ENCODE peak calls at places on chromosomes 13 and 19, in ten cellular contexts. One of them, this sample, is unnamed.

GRCh38 chr19:31592456-31592855 is 243.2 kb upstream of the TSHZ3 start:
- DNase-seq in sigmoid colon: no peak
- DNase-seq in suprapubic skin: no peak
- DNase-seq in K562: no peak
- DNase-seq in stomach: no peak
- DNase-seq in transverse colon: no peak
- DNase-seq in SK-N-SH: no peak
- DNase-seq in esophagus muscularis mucosa: no peak
- DNase-seq in H1: no peak
- DNase-seq in GM12878: no peak
- DNase-seq in this sample: no peak

GRCh38 chr13:25971499-25972145 is 80.2 kb downstream of the SHISA2 start:
- DNase-seq in sigmoid colon: no peak
- DNase-seq in suprapubic skin: no peak
- DNase-seq in transverse colon: no peak
- DNase-seq in H1: no peak
- DNase-seq in GM12878: no peak
- DNase-seq in K562: no peak
- DNase-seq in esophagus muscularis mucosa: peak
- DNase-seq in stomach: no peak
- DNase-seq in SK-N-SH: no peak
- DNase-seq in this sample: no peak

GRCh38 chr19:5006821-5007220 is 37.9 kb downstream of the KDM4B start:
- DNase-seq in K562: no peak
- DNase-seq in transverse colon: no peak
- DNase-seq in stomach: no peak
- DNase-seq in esophagus muscularis mucosa: no peak
- DNase-seq in SK-N-SH: no peak
- DNase-seq in suprapubic skin: no peak
- DNase-seq in H1: no peak
- DNase-seq in GM12878: no peak
- DNase-seq in sigmoid colon: no peak
- DNase-seq in this sample: no peak

GRCh38 chr19:4366666-4367335 is 23.4 kb downstream of the MPND start:
- DNase-seq in GM12878: no peak
- DNase-seq in H1: peak
- DNase-seq in SK-N-SH: no peak
- DNase-seq in stomach: no peak
- DNase-seq in suprapubic skin: no peak
- DNase-seq in sigmoid colon: no peak
- DNase-seq in K562: no peak
- DNase-seq in transverse colon: no peak
- DNase-seq in esophagus muscularis mucosa: no peak
- DNase-seq in this sample: no peak

GRCh38 chr13:36362914-36363313 is 16.7 kb upstream of the SPART start:
- DNase-seq in transverse colon: no peak
- DNase-seq in K562: no peak
- DNase-seq in stomach: no peak
- DNase-seq in SK-N-SH: no peak
- DNase-seq in H1: no peak
- DNase-seq in GM12878: peak
- DNase-seq in suprapubic skin: no peak
- DNase-seq in sigmoid colon: no peak
- DNase-seq in esophagus muscularis mucosa: no peak
- DNase-seq in this sample: no peak

GRCh38 chr19:16233081-16233776 is 35.5 kb downstream of the AP1M1 start:
- DNase-seq in GM12878: no peak
- DNase-seq in transverse colon: no peak
- DNase-seq in suprapubic skin: no peak
- DNase-seq in K562: no peak
- DNase-seq in stomach: no peak
- DNase-seq in sigmoid colon: no peak
- DNase-seq in H1: no peak
- DNase-seq in SK-N-SH: peak
- DNase-seq in esophagus muscularis mucosa: no peak
- DNase-seq in this sample: no peak

GRCh38 chr13:111877906-111878305 is 189.0 kb upstream of the SOX1 start:
- DNase-seq in GM12878: no peak
- DNase-seq in SK-N-SH: no peak
- DNase-seq in sigmoid colon: no peak
- DNase-seq in stomach: no peak
- DNase-seq in K562: no peak
- DNase-seq in transverse colon: no peak
- DNase-seq in H1: no peak
- DNase-seq in esophagus muscularis mucosa: peak
- DNase-seq in suprapubic skin: no peak
- DNase-seq in this sample: no peak

GRCh38 chr13:100347941-100348340 is 240.6 kb downstream of the GGACT start:
- DNase-seq in H1: no peak
- DNase-seq in GM12878: no peak
- DNase-seq in K562: no peak
- DNase-seq in suprapubic skin: no peak
- DNase-seq in transverse colon: no peak
- DNase-seq in esophagus muscularis mucosa: no peak
- DNase-seq in stomach: no peak
- DNase-seq in SK-N-SH: no peak
- DNase-seq in sigmoid colon: no peak
- DNase-seq in this sample: no peak

GRCh38 chr13:27524981-27525975 is 74.9 kb upstream of the MTIF3 start:
- DNase-seq in K562: no peak
- DNase-seq in suprapubic skin: no peak
- DNase-seq in SK-N-SH: no peak
- DNase-seq in H1: no peak
- DNase-seq in sigmoid colon: no peak
- DNase-seq in transverse colon: no peak
- DNase-seq in stomach: no peak
- DNase-seq in GM12878: no peak
- DNase-seq in esophagus muscularis mucosa: peak
- DNase-seq in this sample: no peak

DNA sequence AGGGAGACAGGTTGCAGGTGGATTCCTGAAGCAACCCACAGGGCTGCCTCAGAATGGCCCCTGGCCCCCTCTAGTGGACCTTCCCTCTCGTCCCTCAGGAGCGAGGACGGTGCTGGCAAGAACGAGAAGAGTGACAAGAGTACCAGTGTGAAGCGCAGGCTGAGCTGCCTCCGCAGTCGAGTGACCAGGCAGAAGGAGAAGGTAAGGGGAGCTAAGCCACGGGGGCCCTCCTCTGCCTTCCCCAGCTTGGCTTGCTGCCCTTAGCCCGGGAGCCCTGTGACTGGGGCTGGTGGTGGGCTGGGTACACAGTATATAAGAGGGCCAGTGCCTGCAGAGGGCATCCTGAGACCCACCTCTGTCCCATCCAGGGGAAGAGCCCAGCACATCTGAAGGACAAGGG is 34.0 kb downstream of the ARHGEF18 start:
- DNase-seq in SK-N-SH: no peak
- DNase-seq in transverse colon: no peak
- DNase-seq in stomach: no peak
- DNase-seq in esophagus muscularis mucosa: no peak
- DNase-seq in K562: no peak
- DNase-seq in suprapubic skin: no peak
- DNase-seq in H1: peak
- DNase-seq in GM12878: no peak
- DNase-seq in sigmoid colon: no peak
- DNase-seq in this sample: no peak
- TF ChIP-seq EP300 in SK-N-SH: no peak
- TF ChIP-seq EP300 in transverse colon: no peak
- TF ChIP-seq EP300 in stomach: no peak
- TF ChIP-seq EP300 in esophagus muscularis mucosa: no peak
- TF ChIP-seq EP300 in K562: no peak
- TF ChIP-seq EP300 in suprapubic skin: no peak
- TF ChIP-seq EP300 in H1: no peak
- TF ChIP-seq EP300 in GM12878: no peak
- TF ChIP-seq EP300 in sigmoid colon: no peak
- TF ChIP-seq EP300 in this sample: no peak

GRCh38 chr13:113916330-113916815 is 52.5 kb upstream of the GAS6 start:
- DNase-seq in suprapubic skin: peak
- DNase-seq in esophagus muscularis mucosa: peak
- DNase-seq in SK-N-SH: no peak
- DNase-seq in K562: no peak
- DNase-seq in stomach: no peak
- DNase-seq in GM12878: no peak
- DNase-seq in sigmoid colon: no peak
- DNase-seq in H1: no peak
- DNase-seq in transverse colon: no peak
- DNase-seq in this sample: no peak
- TF ChIP-seq POLR2AphosphoS5 in suprapubic skin: peak
- TF ChIP-seq POLR2AphosphoS5 in esophagus muscularis mucosa: peak
- TF ChIP-seq POLR2AphosphoS5 in SK-N-SH: no peak
- TF ChIP-seq POLR2AphosphoS5 in K562: no peak
- TF ChIP-seq POLR2AphosphoS5 in stomach: no peak
- TF ChIP-seq POLR2AphosphoS5 in GM12878: no peak
- TF ChIP-seq POLR2AphosphoS5 in sigmoid colon: peak
- TF ChIP-seq POLR2AphosphoS5 in H1: no peak
- TF ChIP-seq POLR2AphosphoS5 in transverse colon: no peak
- TF ChIP-seq POLR2AphosphoS5 in this sample: peak

DNA sequence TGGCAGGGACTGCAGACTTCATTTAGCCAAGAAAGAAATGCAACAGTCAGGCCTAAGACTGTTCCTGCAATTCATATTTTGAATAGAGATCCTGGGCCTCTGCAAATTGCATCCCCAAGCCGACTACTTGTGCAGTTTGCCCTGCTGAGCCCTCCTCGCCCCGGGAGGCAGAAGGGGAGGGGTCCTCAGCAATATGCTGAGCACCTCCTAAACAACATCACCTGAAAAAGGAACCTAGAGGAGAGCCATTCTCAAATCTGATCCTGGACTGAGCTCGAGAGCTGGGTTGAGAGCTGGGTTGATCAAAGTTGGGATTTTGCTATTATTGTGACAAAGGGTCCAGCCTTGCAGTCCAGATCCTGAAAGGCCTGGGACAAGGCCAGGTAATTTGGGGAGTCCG is 129.8 kb downstream of the STK24 start:
- DNase-seq in K562: no peak
- DNase-seq in esophagus muscularis mucosa: no peak
- DNase-seq in H1: no peak
- DNase-seq in sigmoid colon: no peak
- DNase-seq in transverse colon: no peak
- DNase-seq in GM12878: no peak
- DNase-seq in SK-N-SH: no peak
- DNase-seq in suprapubic skin: no peak
- DNase-seq in stomach: no peak
- DNase-seq in this sample: no peak
- TF ChIP-seq EP300 in K562: no peak
- TF ChIP-seq EP300 in esophagus muscularis mucosa: no peak
- TF ChIP-seq EP300 in H1: no peak
- TF ChIP-seq EP300 in sigmoid colon: no peak
- TF ChIP-seq EP300 in transverse colon: no peak
- TF ChIP-seq EP300 in GM12878: no peak
- TF ChIP-seq EP300 in SK-N-SH: no peak
- TF ChIP-seq EP300 in suprapubic skin: no peak
- TF ChIP-seq EP300 in stomach: no peak
- TF ChIP-seq EP300 in this sample: no peak

GRCh38 chr13:47146991-47147783 is 250.3 kb upstream of the HTR2A start:
- DNase-seq in suprapubic skin: no peak
- DNase-seq in GM12878: peak
- DNase-seq in SK-N-SH: no peak
- DNase-seq in sigmoid colon: no peak
- DNase-seq in esophagus muscularis mucosa: no peak
- DNase-seq in K562: no peak
- DNase-seq in stomach: no peak
- DNase-seq in transverse colon: no peak
- DNase-seq in H1: no peak
- DNase-seq in this sample: no peak
- TF ChIP-seq POLR2AphosphoS5 in suprapubic skin: no peak
- TF ChIP-seq POLR2AphosphoS5 in GM12878: no peak
- TF ChIP-seq POLR2AphosphoS5 in SK-N-SH: no peak
- TF ChIP-seq POLR2AphosphoS5 in sigmoid colon: no peak
- TF ChIP-seq POLR2AphosphoS5 in esophagus muscularis mucosa: no peak
- TF ChIP-seq POLR2AphosphoS5 in K562: no peak
- TF ChIP-seq POLR2AphosphoS5 in stomach: no peak
- TF ChIP-seq POLR2AphosphoS5 in transverse colon: no peak
- TF ChIP-seq POLR2AphosphoS5 in H1: no peak
- TF ChIP-seq POLR2AphosphoS5 in this sample: no peak

DNA sequence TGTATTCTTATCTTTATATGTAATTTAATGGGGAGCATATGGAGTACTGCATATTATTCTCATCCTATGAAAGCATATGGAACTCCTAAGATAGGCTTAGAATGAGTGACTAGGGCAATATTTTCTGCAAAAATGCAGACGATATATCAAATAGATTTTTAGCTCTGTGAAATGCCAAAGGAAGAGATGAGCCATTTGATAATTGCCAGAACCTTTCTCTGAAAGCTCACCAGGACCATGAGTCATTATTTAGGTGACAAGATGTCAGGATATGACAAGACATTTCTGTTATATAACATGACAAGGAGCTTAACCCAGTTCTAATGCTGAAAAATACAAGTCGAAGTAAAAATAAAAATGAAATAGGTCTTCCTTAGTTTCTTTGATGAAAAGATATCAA is 145.0 kb downstream of the SLITRK6 start:
- DNase-seq in suprapubic skin: no peak
- DNase-seq in SK-N-SH: peak
- DNase-seq in GM12878: no peak
- DNase-seq in K562: no peak
- DNase-seq in esophagus muscularis mucosa: no peak
- DNase-seq in H1: no peak
- DNase-seq in transverse colon: no peak
- DNase-seq in stomach: no peak
- DNase-seq in sigmoid colon: no peak
- DNase-seq in this sample: no peak
- TF ChIP-seq EP300 in suprapubic skin: no peak
- TF ChIP-seq EP300 in SK-N-SH: peak
- TF ChIP-seq EP300 in GM12878: no peak
- TF ChIP-seq EP300 in K562: no peak
- TF ChIP-seq EP300 in esophagus muscularis mucosa: no peak
- TF ChIP-seq EP300 in H1: no peak
- TF ChIP-seq EP300 in transverse colon: no peak
- TF ChIP-seq EP300 in stomach: no peak
- TF ChIP-seq EP300 in sigmoid colon: no peak
- TF ChIP-seq EP300 in this sample: no peak

GRCh38 chr19:19343762-19344161 is 23.1 kb downstream of the MAU2 start:
- DNase-seq in transverse colon: no peak
- DNase-seq in sigmoid colon: no peak
- DNase-seq in GM12878: no peak
- DNase-seq in esophagus muscularis mucosa: no peak
- DNase-seq in H1: no peak
- DNase-seq in SK-N-SH: no peak
- DNase-seq in K562: no peak
- DNase-seq in stomach: no peak
- DNase-seq in suprapubic skin: no peak
- DNase-seq in this sample: no peak
- TF ChIP-seq POLR2AphosphoS5 in transverse colon: no peak
- TF ChIP-seq POLR2AphosphoS5 in sigmoid colon: no peak
- TF ChIP-seq POLR2AphosphoS5 in GM12878: no peak
- TF ChIP-seq POLR2AphosphoS5 in esophagus muscularis mucosa: no peak
- TF ChIP-seq POLR2AphosphoS5 in H1: no peak
- TF ChIP-seq POLR2AphosphoS5 in SK-N-SH: no peak
- TF ChIP-seq POLR2AphosphoS5 in K562: no peak
- TF ChIP-seq POLR2AphosphoS5 in stomach: no peak
- TF ChIP-seq POLR2AphosphoS5 in suprapubic skin: no peak
- TF ChIP-seq POLR2AphosphoS5 in this sample: no peak

This sample was measured in upper lobe of left lung.